ENCODE peak calls at places on chromosome 19, in six cellular contexts. R is naive thymus-derived CD8-positive, alpha-beta T cell; X is HTR-8/SVneo; A is choroid plexus epithelial cell; O is breast epithelium; G is stimulated activated CD4-positive, alpha-beta T cell treated with anti-CD3 and anti-CD28 coated beads, TNF-alpha, amount 100 ng/mL, for 1 hour. W is an unnamed sample.

GRCh38 chr19:11096210-11096841 is 7.1 kb downstream of the LDLR start:
- DNase-seq in R (no peak), X (no peak), A (peak), O (no peak), G (no peak), W (peak)

GRCh38 chr19:30857388-30857787 is 485.2 kb downstream of the ZNF536 start:
- DNase-seq in R (no peak), X (no peak), A (no peak), O (no peak), G (no peak), W (no peak)

GRCh38 chr19:4379383-4380253 is 20.7 kb downstream of the SH3GL1 start:
- DNase-seq in R (peak), X (no peak), A (peak), O (peak), G (no peak), W (peak)

GRCh38 chr19:10408511-10409291 is 5.4 kb upstream of the CDC37 start:
- DNase-seq in R (no peak), X (no peak), A (no peak), O (no peak), G (no peak), W (peak)

GRCh38 chr19:4278010-4278409 is 1.1 kb upstream of the SHD start:
- DNase-seq in R (no peak), X (no peak), A (no peak), O (no peak), G (no peak), W (no peak)

GRCh38 chr19:46416077-46416709 is 2.8 kb upstream of the CCDC8 start:
- DNase-seq in R (peak), X (peak), A (peak), O (peak), G (no peak), W (no peak)

GRCh38 chr19:662207-662961 is 630 bp downstream of the RNF126 start:
- DNase-seq in R (peak), X (peak), A (peak), O (no peak), G (no peak), W (peak)

GRCh38 chr19:2081873-2082810 is 14.0 kb downstream of the MOB3A start:
- DNase-seq in R (peak), X (no peak), A (no peak), O (no peak), G (no peak), W (peak)

GRCh38 chr19:6260376-6260775 is 19.4 kb downstream of the MLLT1 start:
- DNase-seq in R (no peak), X (no peak), A (no peak), O (no peak), G (no peak), W (no peak)

GRCh38 chr19:49592486-49593232 is 1.7 kb downstream of the PRR12 start:
- DNase-seq in R (no peak), X (no peak), A (peak), O (no peak), G (no peak), W (no peak)

GRCh38 chr19:53868892-53869804 is 1.5 kb downstream of the MYADM start:
- DNase-seq in R (peak), X (peak), A (peak), O (peak), G (peak), W (peak)

GRCh38 chr19:12093777-12094176 is 29.2 kb downstream of the ZNF844 start:
- DNase-seq in R (no peak), X (no peak), A (no peak), O (no peak), G (no peak), W (no peak)

GRCh38 chr19:18097217-18097992 is at the start of gene MAST3:
- DNase-seq in R (peak), X (peak), A (peak), O (peak), G (peak), W (peak)

GRCh38 chr19:1882089-1882785 is 3.1 kb downstream of the ABHD17A start:
- DNase-seq in R (peak), X (no peak), A (no peak), O (no peak), G (peak), W (peak)

GRCh38 chr19:2983351-2984195 is 6.2 kb downstream of the TLE6 start:
- DNase-seq in R (no peak), X (no peak), A (peak), O (peak), G (no peak), W (no peak)

GRCh38 chr19:1089126-1089771 is 5.9 kb downstream of the POLR2E start:
- DNase-seq in R (no peak), X (no peak), A (no peak), O (no peak), G (no peak), W (no peak)

GRCh38 chr19:55392820-55393219 is 7.1 kb downstream of the RPL28 start:
- DNase-seq in R (no peak), X (no peak), A (no peak), O (no peak), G (no peak), W (no peak)

GRCh38 chr19:14375055-14375581 is 6.1 kb upstream of the ADGRE5 start:
- DNase-seq in R (peak), X (no peak), A (no peak), O (peak), G (no peak), W (peak)

GRCh38 chr19:50795665-50796073 is 5.5 kb downstream of the ACP4 start:
- DNase-seq in R (no peak), X (no peak), A (no peak), O (no peak), G (no peak), W (no peak)

GRCh38 chr19:35975608-35976214 is 19.3 kb upstream of the SDHAF1 start:
- DNase-seq in R (no peak), X (no peak), A (peak), O (no peak), G (no peak), W (no peak)

GRCh38 chr19:57708641-57709354 is at the start of gene ZNF154:
- DNase-seq in R (peak), X (peak), A (peak), O (peak), G (no peak), W (peak)

GRCh38 chr19:34988119-34988518 is 12.0 kb upstream of the GRAMD1A start:
- DNase-seq in R (no peak), X (no peak), A (no peak), O (no peak), G (no peak), W (no peak)

GRCh38 chr19:40510526-40511115 is 43.8 kb downstream of the SPTBN4 start:
- DNase-seq in R (no peak), X (no peak), A (no peak), O (no peak), G (no peak), W (no peak)

GRCh38 chr19:6482343-6482686 is 728 bp upstream of the DENND1C start:
- DNase-seq in R (no peak), X (no peak), A (no peak), O (no peak), G (no peak), W (no peak)

GRCh38 chr19:43754312-43754561 is 525 bp downstream of the SMG9 start:
- DNase-seq in R (no peak), X (no peak), A (no peak), O (no peak), G (no peak), W (no peak)

GRCh38 chr19:58519087-58519354 is 589 bp downstream of the ZBTB45 start:
- DNase-seq in R (peak), X (peak), A (peak), O (peak), G (no peak), W (peak)

GRCh38 chr19:3849092-3849491 is 19.7 kb downstream of the ZFR2 start:
- DNase-seq in R (peak), X (peak), A (peak), O (no peak), G (peak), W (peak)

GRCh38 chr19:42129399-42130253 is 2.6 kb downstream of the POU2F2 start:
- DNase-seq in R (no peak), X (no peak), A (peak), O (no peak), G (no peak), W (no peak)

GRCh38 chr19:47658431-47659383 is 49.8 kb downstream of the BICRA start:
- DNase-seq in R (no peak), X (no peak), A (peak), O (no peak), G (no peak), W (no peak)

GRCh38 chr19:8233370-8233769 is 24.2 kb downstream of the CERS4 start:
- DNase-seq in R (no peak), X (no peak), A (peak), O (no peak), G (no peak), W (no peak)

GRCh38 chr19:1105217-1105872 is 1.6 kb downstream of the GPX4 start:
- DNase-seq in R (no peak), X (no peak), A (no peak), O (no peak), G (no peak), W (no peak)

GRCh38 chr19:46218160-46218559 is 11.4 kb upstream of the IGFL1 start:
- DNase-seq in R (no peak), X (peak), A (peak), O (no peak), G (no peak), W (no peak)

GRCh38 chr19:38684078-38684861 is 36.8 kb downstream of the ACTN4 start:
- DNase-seq in R (no peak), X (peak), A (peak), O (peak), G (no peak), W (peak)

W was measured in central memory CD4-positive, alpha-beta T cell.